ENCODE peak calls at places on chromosomes 1 and 21, in ten cellular contexts. H is Peyer's patch; B is heart left ventricle; A is OCI-LY7; W is A673; U is psoas muscle; S is thyroid gland; P is tibial artery; T is lung; F is CD8-positive, alpha-beta T cell. X is an unnamed sample. For H3K36me3 and H3K4me1, the result is how much of the 10 kb centered on the place peaks cover.

GRCh38 chr1:55604194-55604593 is 389.0 kb upstream of the USP24 start:
- DNase-seq in F (no peak), S (no peak), H (no peak), U (no peak), B (no peak), T (no peak), P (no peak), W (no peak), A (no peak), X (no peak)

GRCh38 chr21:25561668-25562641 is 45.3 kb downstream of the MRPL39 start:
- DNase-seq in A (peak), B (peak), S (peak), T (peak), F (peak), W (no peak), P (peak), U (peak), H (peak), X (peak)

GRCh38 chr21:42937960-42938580 is 12.6 kb upstream of the ERVH48-1 start:
- DNase-seq in P (no peak), W (no peak), B (no peak), S (no peak), F (no peak), T (no peak), A (no peak), H (no peak), U (no peak), X (no peak)

GRCh38 chr1:36822648-36823047 is 211.7 kb downstream of the GRIK3 start:
- DNase-seq in U (no peak), H (no peak), B (no peak), S (no peak), P (no peak), T (no peak), W (no peak), A (no peak), F (no peak), X (no peak)

GRCh38 chr1:30191154-30191702 is 532.2 kb downstream of the MATN1 start:
- DNase-seq in P (no peak), F (peak), U (peak), W (peak), H (no peak), B (peak), S (no peak), A (peak), T (peak), X (no peak)

GRCh38 chr1:19872190-19872589 is 10.0 kb upstream of the OTUD3 start:
- DNase-seq in W (peak), A (peak), P (no peak), U (no peak), B (no peak), F (no peak), S (no peak), H (no peak), T (no peak), X (no peak)

GRCh38 chr1:243487649-243488227 is 231.9 kb downstream of the SDCCAG8 start:
- DNase-seq in W (no peak), U (no peak), A (no peak), S (peak), H (no peak), P (no peak), F (no peak), T (no peak), B (no peak), X (no peak)

GRCh38 chr1:11690669-11691301 is 725 bp upstream of the DRAXIN start:
- DNase-seq in P (no peak), T (no peak), B (no peak), W (no peak), H (no peak), U (no peak), A (no peak), S (no peak), F (no peak), X (no peak)

GRCh38 chr1:219834247-219834917 is 94.0 kb downstream of the SLC30A10 start:
- DNase-seq in W (no peak), U (no peak), H (no peak), P (no peak), B (no peak), S (no peak), T (no peak), A (no peak), F (no peak), X (no peak)

GRCh38 chr1:224205438-224205840 is 22.4 kb downstream of the DEGS1 start:
- DNase-seq in W (no peak), B (no peak), A (no peak), F (no peak), U (no peak), S (peak), H (no peak), T (no peak), P (no peak), X (no peak)

GRCh38 chr1:92444351-92444750 is 42.4 kb downstream of the GFI1 start:
- DNase-seq in B (no peak), A (no peak), P (no peak), S (no peak), W (no peak), F (no peak), H (no peak), T (no peak), U (no peak), X (no peak)

GRCh38 chr1:160971618-160972056 is 17.0 kb upstream of the ITLN2 start:
- DNase-seq in H (no peak), A (no peak), P (no peak), F (no peak), T (no peak), W (no peak), B (no peak), S (no peak), U (no peak), X (no peak)

GRCh38 chr1:193111641-193112090 is 6.5 kb upstream of the GLRX2 start:
- DNase-seq in S (peak), T (peak), P (peak), F (no peak), A (no peak), W (peak), B (peak), U (peak), H (no peak), X (no peak)

GRCh38 chr1:115771847-115772457 is 3.4 kb upstream of the CASQ2 start:
- DNase-seq in T (peak), F (no peak), B (peak), H (no peak), U (peak), W (peak), P (peak), A (peak), S (peak), X (peak)

GRCh38 chr1:5391725-5392124 is 600.5 kb downstream of the NPHP4 start:
- DNase-seq in A (no peak), T (no peak), U (no peak), P (no peak), W (no peak), F (no peak), S (no peak), H (no peak), B (no peak), X (no peak)

GRCh38 chr1:171841931-171842723 is 829 bp downstream of the DNM3 start:
- DNase-seq in U (peak), H (peak), T (no peak), W (no peak), F (peak), S (peak), A (no peak), P (no peak), B (peak), X (peak)

GRCh38 chr1:197184190-197184589 is 37.7 kb upstream of the ASPM start:
- DNase-seq in P (no peak), A (no peak), T (no peak), B (no peak), U (no peak), S (no peak), W (peak), H (no peak), F (no peak), X (no peak)

GRCh38 chr1:59577774-59578173 is 237.0 kb upstream of the HOOK1 start:
- DNase-seq in P (no peak), B (no peak), U (no peak), A (no peak), S (no peak), F (no peak), H (no peak), W (no peak), T (no peak), X (no peak)

GRCh38 chr21:45255381-45256020 is 32.2 kb downstream of the POFUT2 start:
- DNase-seq in B (no peak), H (peak), W (no peak), S (no peak), U (no peak), A (peak), P (peak), T (no peak), F (peak), X (no peak)

GRCh38 chr1:79293611-79294010 is 287.1 kb upstream of the ADGRL4 start:
- DNase-seq in A (no peak), W (no peak), S (no peak), P (no peak), U (no peak), F (no peak), B (no peak), T (no peak), H (no peak), X (no peak)

GRCh38 chr1:30919025-30919881 is 10.7 kb upstream of the SDC3 start:
- DNase-seq in S (peak), F (peak), P (no peak), B (no peak), U (no peak), H (no peak), A (no peak), T (no peak), W (peak), X (no peak)

GRCh38 chr1:233097546-233098254 is 147.3 kb downstream of the NTPCR start:
- DNase-seq in S (no peak), W (no peak), A (no peak), F (no peak), B (no peak), H (no peak), P (no peak), T (no peak), U (no peak), X (no peak)

GRCh38 chr1:78036450-78036849 is 9.3 kb upstream of the GIPC2 start:
- DNase-seq in A (no peak), W (no peak), B (no peak), P (no peak), U (no peak), H (no peak), T (no peak), F (no peak), S (no peak), X (no peak)

GRCh38 chr1:164709541-164710287 is 150.7 kb downstream of the PBX1 start:
- DNase-seq in A (no peak), H (no peak), B (no peak), S (no peak), P (no peak), W (no peak), F (no peak), T (no peak), U (no peak), X (no peak)

GRCh38 chr1:4345126-4345525 is 309.3 kb upstream of the AJAP1 start:
- DNase-seq in U (no peak), T (no peak), P (no peak), S (no peak), A (no peak), H (no peak), W (no peak), B (no peak), F (no peak), X (no peak)

GRCh38 chr1:8457771-8458409 is 140.0 kb downstream of the SLC45A1 start:
- DNase-seq in H (no peak), S (no peak), T (no peak), B (no peak), U (no peak), W (no peak), F (no peak), P (no peak), A (peak), X (no peak)

GRCh38 chr21:29034678-29035077 is 10.2 kb downstream of the USP16 start:
- DNase-seq in U (no peak), P (no peak), F (no peak), S (no peak), A (no peak), B (no peak), H (no peak), W (no peak), T (no peak), X (no peak)
- H3K36me3 ChIP-seq in U (half or more), P (half or more), F (half or more), S (half or more), A (half or more), B (under half), H (half or more), W (half or more), T (under half), X (half or more)

DNA sequence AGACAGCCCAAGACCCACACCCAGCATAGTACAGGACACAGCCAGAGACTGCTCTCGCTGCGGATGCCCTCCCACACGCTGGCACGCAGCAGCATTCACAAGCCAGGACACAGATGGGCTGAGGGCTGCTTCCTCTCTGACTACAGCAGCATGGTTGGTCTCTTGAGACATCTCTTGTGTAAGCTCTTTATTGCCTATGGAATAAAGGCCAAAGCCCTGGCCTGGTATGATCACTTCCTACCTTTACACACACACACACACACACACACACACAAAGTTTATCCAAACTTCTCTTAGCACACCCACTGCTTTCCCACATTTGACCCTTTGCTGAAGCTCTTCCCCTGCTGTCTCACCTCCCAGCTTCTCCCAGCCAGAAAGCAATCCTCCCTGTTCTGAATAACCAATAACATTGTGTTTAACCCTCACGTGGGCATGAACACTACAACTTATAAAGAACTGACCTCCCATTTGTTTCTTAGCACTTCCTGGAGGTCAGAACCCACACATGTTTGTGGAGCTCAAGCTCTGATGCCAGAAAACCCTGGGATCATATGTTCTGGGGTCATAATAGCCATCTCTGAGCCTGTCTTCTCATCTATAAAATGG is 1.2 kb upstream of the LUZP1 start:
- DNase-seq in A (peak), S (peak), B (peak), F (no peak), T (peak), W (peak), P (peak), U (peak), H (peak), X (no peak)
- H3K4me1 ChIP-seq in A (under half), S (under half), B (under half), F (under half), T (under half), W (under half), P (under half), U (under half), H (under half), X (under half)

GRCh38 chr1:179129702-179130473 is 48.0 kb downstream of the TOR3A start:
- DNase-seq in B (no peak), W (no peak), P (no peak), S (no peak), F (peak), U (no peak), A (peak), T (no peak), H (no peak), X (no peak)
- H3K4me3 ChIP-seq in B (peak), W (no peak), P (peak), S (no peak), F (peak), U (peak), A (peak), T (no peak), H (peak), X (no peak)

DNA sequence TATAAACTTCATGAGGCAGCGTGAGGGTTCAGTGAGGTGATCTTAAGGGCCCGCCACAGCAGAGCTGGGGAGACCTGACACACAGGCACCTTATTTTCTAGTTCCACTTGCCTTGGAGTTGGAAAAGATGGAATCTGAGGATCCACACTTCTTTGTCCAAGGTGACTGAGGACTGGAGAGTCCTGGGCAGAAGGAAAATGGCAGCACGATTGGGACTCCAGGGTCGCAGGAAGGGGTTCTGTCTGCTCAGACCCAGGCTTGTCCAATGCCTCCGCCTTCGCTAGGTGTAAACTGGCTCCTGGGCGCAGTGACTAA is 1.3 kb downstream of the GALE start:
- DNase-seq in S (no peak), B (no peak), H (no peak), W (no peak), T (no peak), U (no peak), P (no peak), A (no peak), F (no peak), X (no peak)
- H3K36me3 ChIP-seq in S (under half), B (under half), H (under half), W (under half), T (under half), U (half or more), P (half or more), A (under half), F (under half), X (under half)

DNA sequence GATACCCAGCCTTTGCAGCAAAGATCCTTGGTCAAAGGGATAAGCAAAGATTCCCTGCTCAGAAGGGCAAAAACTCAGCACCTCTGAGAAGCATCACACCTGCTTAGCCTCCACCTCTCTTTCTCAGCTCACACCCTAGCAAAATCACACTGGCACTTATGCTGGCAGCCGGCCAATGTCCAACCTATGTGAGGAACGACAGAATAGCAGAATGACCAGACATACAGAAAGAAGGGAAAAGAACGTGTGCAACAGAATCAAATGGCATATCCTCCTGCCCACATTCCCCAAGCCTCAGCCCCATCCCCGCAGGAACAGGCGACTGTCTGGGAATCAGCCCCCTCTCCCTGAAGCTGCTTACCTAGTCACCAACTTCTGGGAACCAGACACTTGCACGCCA is 664 bp upstream of the ADORA3 start:
- DNase-seq in T (no peak), P (no peak), H (no peak), U (no peak), B (no peak), W (no peak), S (no peak), A (no peak), F (no peak), X (no peak)
- H3K4me1 ChIP-seq in T (under half), P (under half), H (under half), U (under half), B (half or more), W (under half), S (under half), A (half or more), F (half or more), X (under half)

DNA sequence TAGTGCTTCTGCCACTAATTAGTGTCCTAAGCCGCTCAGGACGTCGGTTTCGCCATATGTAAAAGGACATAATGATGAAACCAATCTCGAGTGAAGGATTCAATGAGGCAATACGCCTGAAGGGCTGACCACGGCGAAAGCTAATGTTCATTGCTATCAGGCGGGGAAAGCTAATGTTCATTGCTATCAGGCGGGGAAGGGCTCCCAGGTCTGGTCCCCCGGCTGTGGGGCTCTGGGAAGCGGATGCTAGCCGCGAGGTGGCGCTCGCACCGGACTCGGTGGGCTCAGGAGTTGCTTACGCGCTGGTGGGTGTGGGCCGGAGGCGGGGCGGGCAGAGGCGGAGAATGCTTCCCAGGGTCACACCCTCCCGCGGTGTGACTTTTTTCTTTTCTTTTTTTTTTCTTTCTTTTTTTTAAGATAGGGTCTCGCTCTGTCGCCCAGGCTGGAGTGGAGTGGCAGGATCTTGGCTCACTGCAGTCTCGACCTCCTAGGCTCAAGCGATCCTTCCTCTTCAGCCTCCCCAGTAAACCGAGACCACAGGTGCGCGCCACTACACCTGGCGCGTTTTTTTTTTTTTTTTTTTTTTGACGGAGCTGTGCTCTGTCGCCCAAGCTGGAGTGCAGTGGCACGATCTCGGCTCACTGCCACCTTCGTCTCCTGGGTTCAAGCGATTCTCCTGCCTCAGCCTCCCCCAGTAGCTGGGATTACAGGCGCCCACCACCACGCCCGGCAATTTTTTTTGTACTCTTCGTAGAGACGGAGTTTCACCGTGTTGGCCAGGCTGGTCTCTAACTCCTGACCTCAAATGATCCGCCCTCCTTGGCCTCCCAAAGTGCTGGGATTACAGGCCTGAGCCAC is 1.1 kb upstream of the PEAR1 start:
- DNase-seq in T (peak), F (peak), S (peak), A (peak), U (peak), B (peak), H (peak), W (peak), P (peak), X (peak)
- H3K4me3 ChIP-seq in T (no peak), F (peak), S (no peak), A (no peak), U (peak), B (peak), H (peak), W (peak), P (peak), X (peak)

DNA sequence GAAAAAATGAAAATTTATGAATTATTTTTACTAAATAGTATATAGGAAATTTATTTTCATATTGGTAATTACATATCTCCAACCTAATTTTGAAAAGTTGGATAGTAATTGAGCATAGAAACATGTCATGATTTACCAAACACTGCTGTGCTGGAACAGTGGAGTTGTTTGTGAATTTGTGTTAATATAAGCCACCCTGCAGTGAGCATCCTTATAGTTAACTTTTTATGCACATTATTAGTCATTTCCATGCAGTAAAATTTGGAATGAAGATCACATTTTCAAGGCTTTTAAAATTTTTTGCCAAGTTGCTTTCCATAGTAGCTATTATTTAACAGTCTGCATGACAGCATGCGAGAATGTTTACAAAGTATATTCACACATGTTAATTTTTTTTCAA is 78.3 kb downstream of the VPS26C start:
- DNase-seq in S (no peak), T (no peak), H (no peak), P (no peak), W (no peak), A (no peak), B (no peak), U (no peak), F (no peak), X (no peak)
- H3K36me3 ChIP-seq in S (under half), T (under half), H (half or more), P (half or more), W (half or more), A (half or more), B (under half), U (half or more), F (under half), X (under half)

DNA sequence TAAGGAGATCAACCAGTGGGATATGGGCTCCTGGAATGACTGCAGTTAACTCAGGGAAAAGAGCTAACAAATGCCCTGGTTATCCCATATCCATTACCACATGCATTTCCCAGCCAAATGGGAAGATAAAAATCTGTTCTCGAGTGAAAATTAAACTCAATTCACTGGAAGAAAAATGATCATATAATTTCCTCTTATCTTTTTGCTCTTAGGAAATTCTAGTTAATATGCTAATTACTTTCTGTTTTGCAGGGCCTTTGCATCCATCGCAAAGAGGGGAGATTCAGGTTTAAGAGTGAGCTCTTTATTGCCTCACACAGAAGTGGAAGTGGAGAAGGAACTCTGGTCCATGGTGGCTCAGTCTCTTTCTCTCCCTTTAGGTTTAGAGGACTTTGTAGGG is 3.9 kb upstream of the IL24 start:
- DNase-seq in H (no peak), W (no peak), U (no peak), B (no peak), S (no peak), A (no peak), T (no peak), P (no peak), F (no peak), X (no peak)
- H3K4me1 ChIP-seq in H (under half), W (under half), U (under half), B (under half), S (under half), A (under half), T (under half), P (under half), F (under half), X (under half)

GRCh38 chr1:155210304-155210703 is 1.8 kb downstream of the MTX1 start:
- DNase-seq in W (no peak), P (no peak), B (no peak), A (no peak), F (no peak), S (no peak), U (no peak), T (no peak), H (no peak), X (no peak)
- H3K4me3 ChIP-seq in W (peak), P (no peak), B (no peak), A (no peak), F (no peak), S (no peak), U (peak), T (no peak), H (no peak), X (no peak)

X was measured in pancreas.